ENCODE peak calls at places on chromosomes 5 and 9, in eight cellular contexts. One of them, this sample, is unnamed.

GRCh38 chr5:107853031-107853430 is 182.3 kb upstream of the EFNA5 start:
- DNase-seq in WTC11: no peak
- DNase-seq in GM20000: no peak
- DNase-seq in choroid plexus epithelial cell: no peak
- DNase-seq in cardiac muscle cell: no peak
- DNase-seq in fibroblast of the aortic adventitia: no peak
- DNase-seq in tibial nerve: no peak
- DNase-seq in bronchial epithelial cell: no peak
- DNase-seq in this sample: no peak

GRCh38 chr9:109166771-109167601 is at the start of gene FRRS1L:
- DNase-seq in WTC11: peak
- DNase-seq in cardiac muscle cell: peak
- DNase-seq in choroid plexus epithelial cell: no peak
- DNase-seq in tibial nerve: no peak
- DNase-seq in fibroblast of the aortic adventitia: no peak
- DNase-seq in GM20000: no peak
- DNase-seq in bronchial epithelial cell: no peak
- DNase-seq in this sample: no peak

GRCh38 chr9:136526625-136527066 is 19.2 kb downstream of the NOTCH1 start:
- DNase-seq in tibial nerve: no peak
- DNase-seq in bronchial epithelial cell: no peak
- DNase-seq in choroid plexus epithelial cell: no peak
- DNase-seq in cardiac muscle cell: no peak
- DNase-seq in fibroblast of the aortic adventitia: no peak
- DNase-seq in WTC11: no peak
- DNase-seq in GM20000: no peak
- DNase-seq in this sample: no peak

GRCh38 chr5:102152906-102153787 is 142.9 kb downstream of the SLCO4C1 start:
- DNase-seq in fibroblast of the aortic adventitia: peak
- DNase-seq in bronchial epithelial cell: peak
- DNase-seq in choroid plexus epithelial cell: peak
- DNase-seq in cardiac muscle cell: peak
- DNase-seq in WTC11: peak
- DNase-seq in tibial nerve: no peak
- DNase-seq in GM20000: peak
- DNase-seq in this sample: no peak

GRCh38 chr5:28226407-28226806 is 1188.0 kb upstream of the CDH9 start:
- DNase-seq in fibroblast of the aortic adventitia: no peak
- DNase-seq in bronchial epithelial cell: peak
- DNase-seq in choroid plexus epithelial cell: peak
- DNase-seq in tibial nerve: no peak
- DNase-seq in cardiac muscle cell: no peak
- DNase-seq in WTC11: no peak
- DNase-seq in GM20000: no peak
- DNase-seq in this sample: no peak

GRCh38 chr9:1050125-1050895 is at the start of gene DMRT2:
- DNase-seq in bronchial epithelial cell: peak
- DNase-seq in choroid plexus epithelial cell: peak
- DNase-seq in fibroblast of the aortic adventitia: peak
- DNase-seq in WTC11: peak
- DNase-seq in cardiac muscle cell: peak
- DNase-seq in GM20000: peak
- DNase-seq in tibial nerve: peak
- DNase-seq in this sample: peak

GRCh38 chr5:158139161-158139560 is 280.2 kb upstream of the CLINT1 start:
- DNase-seq in GM20000: no peak
- DNase-seq in tibial nerve: no peak
- DNase-seq in fibroblast of the aortic adventitia: peak
- DNase-seq in WTC11: no peak
- DNase-seq in cardiac muscle cell: no peak
- DNase-seq in choroid plexus epithelial cell: no peak
- DNase-seq in bronchial epithelial cell: peak
- DNase-seq in this sample: no peak

GRCh38 chr5:133564921-133565565 is 47.3 kb downstream of the FSTL4 start:
- DNase-seq in GM20000: no peak
- DNase-seq in choroid plexus epithelial cell: no peak
- DNase-seq in fibroblast of the aortic adventitia: no peak
- DNase-seq in bronchial epithelial cell: no peak
- DNase-seq in tibial nerve: no peak
- DNase-seq in cardiac muscle cell: no peak
- DNase-seq in WTC11: no peak
- DNase-seq in this sample: no peak

GRCh38 chr5:168315991-168316578 is 24.6 kb downstream of the WWC1 start:
- DNase-seq in cardiac muscle cell: no peak
- DNase-seq in GM20000: no peak
- DNase-seq in WTC11: no peak
- DNase-seq in tibial nerve: no peak
- DNase-seq in fibroblast of the aortic adventitia: no peak
- DNase-seq in choroid plexus epithelial cell: no peak
- DNase-seq in bronchial epithelial cell: peak
- DNase-seq in this sample: no peak

GRCh38 chr5:159106569-159107282 is 7.0 kb upstream of the EBF1 start:
- DNase-seq in fibroblast of the aortic adventitia: peak
- DNase-seq in tibial nerve: peak
- DNase-seq in WTC11: peak
- DNase-seq in GM20000: peak
- DNase-seq in bronchial epithelial cell: peak
- DNase-seq in cardiac muscle cell: peak
- DNase-seq in choroid plexus epithelial cell: peak
- DNase-seq in this sample: peak

GRCh38 chr9:17462869-17463464 is 115.9 kb upstream of the SH3GL2 start:
- DNase-seq in fibroblast of the aortic adventitia: peak
- DNase-seq in bronchial epithelial cell: peak
- DNase-seq in tibial nerve: no peak
- DNase-seq in WTC11: peak
- DNase-seq in GM20000: peak
- DNase-seq in cardiac muscle cell: peak
- DNase-seq in choroid plexus epithelial cell: peak
- DNase-seq in this sample: no peak

GRCh38 chr9:36632892-36633291 is 60.2 kb downstream of the MELK start:
- DNase-seq in cardiac muscle cell: peak
- DNase-seq in fibroblast of the aortic adventitia: peak
- DNase-seq in GM20000: no peak
- DNase-seq in tibial nerve: no peak
- DNase-seq in choroid plexus epithelial cell: peak
- DNase-seq in WTC11: no peak
- DNase-seq in bronchial epithelial cell: peak
- DNase-seq in this sample: no peak

GRCh38 chr5:129461816-129462396 is 1.8 kb downstream of the ADAMTS19 start:
- DNase-seq in WTC11: no peak
- DNase-seq in bronchial epithelial cell: no peak
- DNase-seq in tibial nerve: no peak
- DNase-seq in cardiac muscle cell: no peak
- DNase-seq in fibroblast of the aortic adventitia: no peak
- DNase-seq in choroid plexus epithelial cell: no peak
- DNase-seq in GM20000: no peak
- DNase-seq in this sample: no peak

DNA sequence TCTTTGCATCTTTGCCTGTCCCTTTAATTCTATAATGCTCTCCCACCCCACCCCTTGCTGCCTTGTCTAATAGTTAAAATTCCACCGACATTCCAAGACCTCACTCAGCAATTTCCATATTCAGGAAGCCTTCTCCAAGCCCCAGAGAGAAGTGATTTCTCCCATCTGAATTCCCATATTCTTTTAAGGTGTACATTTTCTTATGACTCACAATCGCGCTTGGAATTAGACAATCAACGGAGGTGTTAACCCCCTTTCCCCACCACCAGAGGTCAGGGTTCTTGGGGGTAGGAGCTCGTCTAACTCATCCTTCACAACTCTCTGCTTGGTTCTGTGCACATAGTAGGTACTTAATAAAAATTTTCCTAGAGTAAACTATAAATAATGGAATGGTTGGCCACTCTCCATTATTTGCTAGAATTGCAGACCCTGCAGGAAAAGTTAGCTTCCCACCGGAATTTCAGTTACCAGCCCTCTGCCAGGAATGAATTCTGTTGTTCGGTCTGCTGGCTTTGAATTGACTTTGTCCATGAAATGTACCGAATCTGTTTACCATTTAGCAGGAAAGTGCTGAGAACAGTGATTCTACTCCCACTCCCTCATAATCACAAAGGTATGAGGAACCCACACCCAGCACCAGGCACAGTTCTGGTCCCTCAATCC is 5.0 kb downstream of the KCNIP1 start:
- DNase-seq in tibial nerve: no peak
- DNase-seq in WTC11: no peak
- DNase-seq in cardiac muscle cell: no peak
- DNase-seq in GM20000: no peak
- DNase-seq in fibroblast of the aortic adventitia: no peak
- DNase-seq in choroid plexus epithelial cell: no peak
- DNase-seq in bronchial epithelial cell: no peak
- DNase-seq in this sample: no peak
- TF ChIP-seq CTCF in tibial nerve: no peak
- TF ChIP-seq CTCF in WTC11: peak
- TF ChIP-seq CTCF in cardiac muscle cell: no peak
- TF ChIP-seq CTCF in GM20000: no peak
- TF ChIP-seq CTCF in fibroblast of the aortic adventitia: no peak
- TF ChIP-seq CTCF in choroid plexus epithelial cell: no peak
- TF ChIP-seq CTCF in bronchial epithelial cell: no peak
- TF ChIP-seq CTCF in this sample: no peak

DNA sequence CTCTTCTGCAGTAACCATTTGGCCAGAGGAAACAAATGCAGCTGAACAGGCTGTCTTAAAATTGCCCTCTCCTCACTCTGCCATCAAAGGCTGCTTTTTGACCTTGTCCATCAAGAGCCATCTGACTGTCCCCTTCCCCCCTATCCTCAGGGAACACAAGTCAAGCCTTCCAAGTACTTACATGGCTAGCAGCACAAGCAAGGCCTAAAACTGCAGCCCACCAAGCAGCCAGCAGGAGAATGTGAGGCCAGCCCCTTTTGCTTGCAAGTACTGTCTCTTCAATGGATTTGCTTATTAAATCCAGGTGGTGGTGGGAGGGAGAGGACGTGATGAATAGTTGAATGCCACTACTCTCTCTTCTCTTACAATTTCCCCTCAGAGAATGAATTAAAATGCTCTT is 83.5 kb downstream of the HTR1A start:
- DNase-seq in GM20000: no peak
- DNase-seq in choroid plexus epithelial cell: no peak
- DNase-seq in bronchial epithelial cell: no peak
- DNase-seq in WTC11: no peak
- DNase-seq in cardiac muscle cell: no peak
- DNase-seq in fibroblast of the aortic adventitia: no peak
- DNase-seq in tibial nerve: no peak
- DNase-seq in this sample: no peak
- TF ChIP-seq CTCF in GM20000: no peak
- TF ChIP-seq CTCF in choroid plexus epithelial cell: no peak
- TF ChIP-seq CTCF in bronchial epithelial cell: no peak
- TF ChIP-seq CTCF in WTC11: no peak
- TF ChIP-seq CTCF in cardiac muscle cell: no peak
- TF ChIP-seq CTCF in fibroblast of the aortic adventitia: no peak
- TF ChIP-seq CTCF in tibial nerve: no peak
- TF ChIP-seq CTCF in this sample: no peak

GRCh38 chr5:143716856-143717255 is 95.1 kb upstream of the HMHB1 start:
- DNase-seq in WTC11: no peak
- DNase-seq in choroid plexus epithelial cell: no peak
- DNase-seq in tibial nerve: no peak
- DNase-seq in bronchial epithelial cell: no peak
- DNase-seq in fibroblast of the aortic adventitia: no peak
- DNase-seq in cardiac muscle cell: no peak
- DNase-seq in GM20000: no peak
- DNase-seq in this sample: no peak

GRCh38 chr5:143720689-143721088 is 91.3 kb upstream of the HMHB1 start:
- DNase-seq in bronchial epithelial cell: no peak
- DNase-seq in tibial nerve: no peak
- DNase-seq in GM20000: no peak
- DNase-seq in choroid plexus epithelial cell: no peak
- DNase-seq in WTC11: no peak
- DNase-seq in cardiac muscle cell: no peak
- DNase-seq in fibroblast of the aortic adventitia: no peak
- DNase-seq in this sample: no peak

GRCh38 chr5:143714629-143715028 is 97.3 kb upstream of the HMHB1 start:
- DNase-seq in cardiac muscle cell: no peak
- DNase-seq in bronchial epithelial cell: peak
- DNase-seq in tibial nerve: no peak
- DNase-seq in choroid plexus epithelial cell: no peak
- DNase-seq in GM20000: peak
- DNase-seq in WTC11: no peak
- DNase-seq in fibroblast of the aortic adventitia: peak
- DNase-seq in this sample: no peak

GRCh38 chr5:143713331-143714032 is 98.5 kb upstream of the HMHB1 start:
- DNase-seq in fibroblast of the aortic adventitia: peak
- DNase-seq in GM20000: no peak
- DNase-seq in choroid plexus epithelial cell: peak
- DNase-seq in bronchial epithelial cell: no peak
- DNase-seq in WTC11: no peak
- DNase-seq in cardiac muscle cell: no peak
- DNase-seq in tibial nerve: no peak
- DNase-seq in this sample: no peak

GRCh38 chr5:143717400-143717799 is 94.6 kb upstream of the HMHB1 start:
- DNase-seq in tibial nerve: no peak
- DNase-seq in bronchial epithelial cell: peak
- DNase-seq in choroid plexus epithelial cell: peak
- DNase-seq in WTC11: no peak
- DNase-seq in GM20000: no peak
- DNase-seq in cardiac muscle cell: no peak
- DNase-seq in fibroblast of the aortic adventitia: peak
- DNase-seq in this sample: no peak
- TF ChIP-seq CTCF in tibial nerve: no peak
- TF ChIP-seq CTCF in bronchial epithelial cell: no peak
- TF ChIP-seq CTCF in choroid plexus epithelial cell: no peak
- TF ChIP-seq CTCF in WTC11: no peak
- TF ChIP-seq CTCF in GM20000: no peak
- TF ChIP-seq CTCF in cardiac muscle cell: no peak
- TF ChIP-seq CTCF in fibroblast of the aortic adventitia: peak
- TF ChIP-seq CTCF in this sample: no peak

GRCh38 chr9:68417762-68418161 is 61.4 kb downstream of the PGM5 start:
- DNase-seq in WTC11: no peak
- DNase-seq in bronchial epithelial cell: no peak
- DNase-seq in fibroblast of the aortic adventitia: no peak
- DNase-seq in tibial nerve: no peak
- DNase-seq in GM20000: no peak
- DNase-seq in cardiac muscle cell: peak
- DNase-seq in choroid plexus epithelial cell: no peak
- DNase-seq in this sample: no peak

GRCh38 chr9:68418259-68418845 is 61.9 kb downstream of the PGM5 start:
- DNase-seq in cardiac muscle cell: peak
- DNase-seq in bronchial epithelial cell: no peak
- DNase-seq in GM20000: no peak
- DNase-seq in fibroblast of the aortic adventitia: no peak
- DNase-seq in choroid plexus epithelial cell: no peak
- DNase-seq in tibial nerve: no peak
- DNase-seq in WTC11: no peak
- DNase-seq in this sample: no peak

DNA sequence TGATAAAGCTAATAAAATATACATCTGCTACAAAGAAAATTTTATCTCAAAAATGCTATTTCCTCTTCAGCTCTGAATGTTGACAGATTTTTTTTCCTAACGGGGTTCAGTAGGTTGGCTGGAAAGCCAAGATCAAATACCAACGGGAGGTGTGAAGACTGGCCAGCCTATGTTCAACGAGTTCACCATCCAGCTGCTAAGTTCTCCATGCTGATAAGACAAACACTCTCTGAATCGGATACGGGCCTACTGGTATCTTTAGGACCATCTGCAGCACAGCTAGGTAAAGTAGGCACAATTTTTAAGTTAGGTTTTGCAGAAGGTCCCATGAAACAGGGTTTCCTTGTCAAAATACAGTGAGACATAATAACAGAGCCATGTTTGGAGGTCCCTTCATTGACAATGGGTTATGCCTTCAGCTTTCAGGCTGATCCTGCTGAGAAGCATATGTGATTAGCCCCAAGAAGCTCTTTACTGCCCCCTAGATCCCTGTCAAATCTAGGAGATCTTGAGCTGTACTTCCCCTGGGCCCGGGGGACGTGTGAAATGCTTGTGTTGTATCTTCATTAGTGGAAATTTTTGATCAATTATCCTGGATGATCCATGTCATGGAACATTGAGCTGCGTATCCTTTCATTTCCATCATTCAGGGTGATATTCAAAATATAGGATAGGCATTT is 60.6 kb downstream of the PGM5 start:
- DNase-seq in GM20000: no peak
- DNase-seq in WTC11: peak
- DNase-seq in bronchial epithelial cell: peak
- DNase-seq in choroid plexus epithelial cell: peak
- DNase-seq in fibroblast of the aortic adventitia: no peak
- DNase-seq in tibial nerve: no peak
- DNase-seq in cardiac muscle cell: peak
- DNase-seq in this sample: no peak
- TF ChIP-seq CTCF in GM20000: peak
- TF ChIP-seq CTCF in WTC11: no peak
- TF ChIP-seq CTCF in bronchial epithelial cell: peak
- TF ChIP-seq CTCF in choroid plexus epithelial cell: peak
- TF ChIP-seq CTCF in fibroblast of the aortic adventitia: no peak
- TF ChIP-seq CTCF in tibial nerve: no peak
- TF ChIP-seq CTCF in cardiac muscle cell: peak
- TF ChIP-seq CTCF in this sample: no peak